ENCODE peak calls at places on chromosomes 12 and 14, in five cellular contexts. D is heart right ventricle, I is foreskin keratinocyte, N is D721Med, G is suprapubic skin. F is an unnamed sample.

GRCh38 chr12:105775351-105775750 is 363.4 kb downstream of the NUAK1 start:
- DNase-seq in D (no peak), I (peak; percentile 40), N (no peak), G (no peak), F (no peak)

GRCh38 chr12:110599334-110599733 is 14.6 kb upstream of the TCTN1 start:
- DNase-seq in D (no peak), I (no peak), N (no peak), G (no peak), F (no peak)

GRCh38 chr12:104567832-104568490 is 111.2 kb downstream of the CHST11 start:
- DNase-seq in D (peak; percentile 16), I (no peak), N (no peak), G (no peak), F (no peak)

GRCh38 chr14:94180655-94181271 is 6.6 kb downstream of the PPP4R4 start:
- DNase-seq in D (no peak), I (no peak), N (no peak), G (no peak), F (no peak)

GRCh38 chr12:26286186-26286585 is 90.8 kb downstream of the SSPN start:
- DNase-seq in D (no peak), I (no peak), N (no peak), G (no peak), F (no peak)

GRCh38 chr14:39841088-39841487 is 408.9 kb upstream of the FBXO33 start:
- DNase-seq in D (no peak), I (peak; percentile 7), N (no peak), G (no peak), F (no peak)

GRCh38 chr14:104230946-104231345 is 92.6 kb downstream of the KIF26A start:
- DNase-seq in D (no peak), I (no peak), N (no peak), G (peak; percentile 41), F (no peak)

GRCh38 chr14:48954446-48954845 is 631.7 kb downstream of the RPS29 start:
- DNase-seq in D (no peak), I (no peak), N (no peak), G (no peak), F (no peak)

GRCh38 chr12:100110276-100110675 is 32.4 kb downstream of the BLTP3B start:
- DNase-seq in D (no peak), I (no peak), N (no peak), G (no peak), F (no peak)

GRCh38 chr14:67622675-67623074 is 3.0 kb downstream of the ARG2 start:
- DNase-seq in D (no peak), I (peak; percentile 72), N (no peak), G (no peak), F (no peak)

GRCh38 chr12:127664901-127665300 is 602.1 kb upstream of the TMEM132C start:
- DNase-seq in D (no peak), I (no peak), N (no peak), G (no peak), F (no peak)

GRCh38 chr12:132404435-132404855 is 75.1 kb upstream of the GALNT9 start:
- DNase-seq in D (peak; percentile 7), I (no peak), N (no peak), G (no peak), F (no peak)

GRCh38 chr14:90846511-90846910 is 30.3 kb upstream of the TTC7B start:
- DNase-seq in D (no peak), I (peak; percentile 78), N (no peak), G (no peak), F (no peak)

GRCh38 chr12:6342140-6342889 is 439 bp upstream of the TNFRSF1A start:
- DNase-seq in D (no peak), I (peak; percentile 71), N (no peak), G (no peak), F (no peak)

GRCh38 chr12:68977335-68977734 is 44.4 kb upstream of the CPM start:
- DNase-seq in D (no peak), I (no peak), N (no peak), G (no peak), F (no peak)

GRCh38 chr12:57549909-57550627 is at the start of gene KIF5A:
- DNase-seq in D (no peak), I (no peak), N (peak; percentile 78), G (no peak), F (no peak)

GRCh38 chr12:94458882-94459772 is 540 bp downstream of the CEP83 start:
- DNase-seq in D (no peak), I (peak; percentile 50), N (no peak), G (no peak), F (no peak)

GRCh38 chr12:80966001-80966400 is 28.3 kb upstream of the LIN7A start:
- DNase-seq in D (no peak), I (no peak), N (no peak), G (no peak), F (no peak)

GRCh38 chr12:54037360-54038259 is 4.8 kb downstream of the HOXC5 start:
- DNase-seq in D (no peak), I (no peak), N (no peak), G (no peak), F (no peak)

GRCh38 chr12:130438711-130439110 is 101.0 kb downstream of the PIWIL1 start:
- DNase-seq in D (no peak), I (no peak), N (no peak), G (peak; percentile 30), F (no peak)

GRCh38 chr12:52230364-52231281 is 2.4 kb upstream of the KRT7 start:
- DNase-seq in D (peak; percentile 57), I (peak; percentile 88), N (no peak), G (peak; percentile 51), F (peak; percentile 21)

GRCh38 chr12:128513831-128514230 is 246.9 kb downstream of the TMEM132C start:
- DNase-seq in D (no peak), I (no peak), N (no peak), G (no peak), F (no peak)

GRCh38 chr14:55054098-55054497 is 2.7 kb downstream of the MAPK1IP1L start:
- DNase-seq in D (no peak), I (no peak), N (no peak), G (no peak), F (no peak)

GRCh38 chr12:2539938-2540337 is 254.8 kb upstream of the FKBP4 start:
- DNase-seq in D (peak; percentile 54), I (no peak), N (no peak), G (no peak), F (no peak)

GRCh38 chr12:88958961-88959360 is 378.7 kb upstream of the KITLG start:
- DNase-seq in D (no peak), I (no peak), N (no peak), G (no peak), F (no peak)

GRCh38 chr12:95385246-95385645 is 88.7 kb upstream of the METAP2 start:
- DNase-seq in D (no peak), I (no peak), N (no peak), G (no peak), F (no peak)

GRCh38 chr12:64099430-64099829 is 122.7 kb downstream of the KICS2 start:
- DNase-seq in D (no peak), I (no peak), N (no peak), G (no peak), F (no peak)

GRCh38 chr12:43206396-43206795 is 345.6 kb downstream of the ADAMTS20 start:
- DNase-seq in D (no peak), I (peak; percentile 65), N (no peak), G (no peak), F (no peak)

GRCh38 chr14:98198385-98198784 is 1073.6 kb downstream of the BCL11B start:
- DNase-seq in D (no peak), I (no peak), N (no peak), G (no peak), F (no peak)
- TF ChIP-seq CTCF in D (no peak), I (no peak), N (no peak), G (no peak), F (no peak)

DNA sequence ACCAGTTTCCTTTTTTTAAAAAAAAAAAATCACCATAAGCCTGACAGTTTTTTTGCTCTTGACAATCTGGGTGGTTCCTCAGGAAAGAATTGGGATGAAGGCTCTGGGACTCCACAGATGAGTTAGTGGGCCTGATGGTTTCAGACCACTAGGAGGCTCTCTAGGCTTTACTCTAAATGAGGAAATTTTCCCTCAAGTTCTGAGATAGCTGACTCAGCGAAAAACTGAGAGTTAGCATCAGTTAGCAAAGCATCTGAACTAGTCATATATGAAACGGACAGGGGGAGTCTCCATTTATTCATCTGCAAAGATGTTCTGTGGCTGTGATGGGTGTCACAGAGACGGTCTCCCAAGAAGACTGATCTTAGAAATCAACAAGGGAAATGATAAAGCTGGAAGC is 314.3 kb upstream of the OR4E1 start:
- DNase-seq in D (no peak), I (peak; percentile 22), N (no peak), G (no peak), F (no peak)
- TF ChIP-seq CTCF in D (peak; percentile 42), I (peak; percentile 60), N (peak; percentile 29), G (no peak), F (no peak)

GRCh38 chr14:87748558-87748957 is 244.4 kb downstream of the GALC start:
- DNase-seq in D (no peak), I (no peak), N (no peak), G (no peak), F (no peak)

DNA sequence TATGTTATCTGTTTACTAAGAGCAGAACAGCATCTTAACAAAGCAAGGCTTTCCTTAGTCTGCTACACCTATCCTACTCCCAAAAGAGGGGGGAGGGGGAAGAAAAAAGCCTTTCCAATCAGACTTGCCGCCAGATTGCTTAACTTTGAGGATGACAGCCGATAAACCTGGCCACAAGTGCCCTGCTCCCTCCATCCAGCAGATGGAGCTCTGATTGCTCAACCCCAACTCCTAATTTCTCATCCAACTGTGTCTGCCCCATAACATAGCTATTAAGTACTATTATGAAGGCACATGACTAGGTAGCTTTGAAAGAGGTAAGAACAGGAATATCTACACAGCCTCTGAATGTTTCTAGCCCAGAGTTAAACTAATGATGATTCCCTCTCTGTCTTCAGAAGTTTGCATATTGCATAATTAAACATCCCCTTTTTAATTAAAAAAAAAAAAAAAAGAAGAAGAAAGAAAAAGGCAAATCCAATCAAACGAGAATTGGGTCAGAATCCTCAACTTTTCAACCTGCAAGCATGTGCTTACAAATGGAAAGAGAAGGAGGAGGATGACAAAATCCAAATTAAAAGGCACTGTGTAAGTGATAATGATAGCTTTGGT is 247.4 kb downstream of the GALC start:
- DNase-seq in D (no peak), I (peak; percentile 26), N (no peak), G (no peak), F (no peak)
- TF ChIP-seq CTCF in D (peak; percentile 68), I (peak; percentile 60), N (peak; percentile 56), G (peak; percentile 36), F (no peak)

DNA sequence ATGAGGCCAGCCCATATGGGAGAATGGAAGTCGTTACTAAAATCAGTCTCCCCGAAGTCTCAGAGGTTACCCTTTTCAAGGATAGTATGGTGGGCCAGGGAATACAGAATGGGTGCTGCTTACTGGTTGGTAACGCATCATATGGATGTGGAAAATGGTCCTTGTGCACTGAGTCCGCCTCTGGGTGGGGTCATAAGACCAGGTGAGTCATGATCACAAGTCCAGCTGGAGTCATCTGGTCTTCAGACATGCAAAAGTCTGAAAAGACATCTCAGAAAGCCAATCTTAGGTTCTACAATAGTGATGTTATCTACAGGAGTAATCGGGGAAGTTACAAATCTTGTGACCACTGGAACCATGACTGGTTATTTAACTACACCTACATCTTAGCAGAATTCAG is 71.9 kb upstream of the TCL1B start:
- DNase-seq in D (no peak), I (no peak), N (no peak), G (no peak), F (no peak)
- TF ChIP-seq CTCF in D (no peak), I (no peak), N (no peak), G (no peak), F (no peak)

DNA sequence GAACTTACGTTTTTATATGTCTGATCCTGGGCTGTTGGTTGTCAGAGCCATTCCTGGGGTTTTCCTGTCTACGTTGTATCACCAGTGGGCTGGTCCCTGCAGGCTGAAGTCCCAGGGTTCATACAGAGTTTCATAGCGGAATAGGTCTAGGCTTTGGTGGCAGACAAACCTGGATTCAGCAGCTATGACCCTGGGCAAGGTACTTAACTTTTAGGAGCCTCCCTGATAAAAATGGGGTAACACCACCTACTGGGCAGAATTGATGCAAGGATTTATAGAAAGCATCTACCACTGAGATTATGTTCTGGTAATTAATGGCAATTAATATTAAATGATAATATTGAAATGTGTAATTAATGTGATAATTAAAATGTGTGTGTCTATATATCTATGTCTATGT is 141.2 kb downstream of the SYNE2 start:
- DNase-seq in D (no peak), I (peak; percentile 33), N (no peak), G (no peak), F (no peak)
- TF ChIP-seq CTCF in D (peak; percentile 51), I (peak; percentile 68), N (peak; percentile 21), G (no peak), F (no peak)